ENCODE peak calls at places on chromosomes 1 and 21, in nine cellular contexts. C is cardiac muscle cell; Q is spleen; Z is Karpas-422; X is mesenchymal stem cell; H is endodermal cell; R is HAP-1; O is GM23248; D is CD8-positive, alpha-beta memory T cell. E is an unnamed sample. For H3K4me1, the result is how much of the 10 kb centered on the place peaks cover.

GRCh38 chr21:46154955-46155513 is 345 bp downstream of the FTCD start:
- DNase-seq in Q (no peak), D (no peak), C (no peak), X (no peak), H (peak), R (no peak), Z (no peak), O (no peak), E (no peak)

GRCh38 chr1:175197536-175197935 is 5.0 kb upstream of the KIAA0040 start:
- DNase-seq in D (no peak), Q (no peak), O (peak), C (no peak), Z (peak), H (no peak), X (peak), R (no peak), E (no peak)

GRCh38 chr1:198656500-198656932 is 17.7 kb downstream of the PTPRC start:
- DNase-seq in R (no peak), D (peak), H (no peak), O (no peak), X (no peak), Z (peak), Q (peak), C (no peak), E (no peak)

GRCh38 chr1:47765236-47765635 is 231.9 kb downstream of the TRABD2B start:
- DNase-seq in Q (peak), X (no peak), O (no peak), D (no peak), C (no peak), H (peak), R (no peak), Z (no peak), E (no peak)

GRCh38 chr21:45634511-45635183 is 8.9 kb upstream of the PCBP3 start:
- DNase-seq in Z (no peak), C (no peak), R (no peak), Q (no peak), X (no peak), H (no peak), D (no peak), O (peak), E (no peak)

GRCh38 chr1:22320703-22321344 is 130.8 kb upstream of the ZBTB40 start:
- DNase-seq in D (no peak), C (no peak), H (no peak), X (no peak), Z (no peak), O (no peak), R (no peak), Q (peak), E (no peak)

GRCh38 chr1:210653771-210654170 is 325.1 kb downstream of the HHAT start:
- DNase-seq in C (no peak), O (no peak), Q (no peak), Z (peak), D (no peak), H (no peak), R (no peak), X (no peak), E (no peak)

GRCh38 chr1:240093120-240093961 is 1.7 kb downstream of the FMN2 start:
- DNase-seq in O (peak), Q (no peak), Z (no peak), C (peak), D (no peak), X (peak), H (peak), R (peak), E (no peak)

GRCh38 chr1:3858231-3858981 is 1.1 kb downstream of the DFFB start:
- DNase-seq in D (no peak), R (peak), C (peak), X (peak), O (peak), Q (peak), H (peak), Z (peak), E (no peak)

GRCh38 chr1:110144366-110144765 is 5.9 kb upstream of the SLC6A17 start:
- DNase-seq in D (no peak), R (no peak), X (no peak), C (no peak), Q (peak), H (no peak), Z (no peak), O (no peak), E (no peak)

GRCh38 chr1:209335090-209335692 is 248.3 kb upstream of the CAMK1G start:
- DNase-seq in D (no peak), O (peak), R (peak), C (peak), Q (no peak), X (peak), H (peak), Z (peak), E (peak)

GRCh38 chr1:92259350-92259749 is 39.4 kb downstream of the GLMN start:
- DNase-seq in Z (no peak), Q (no peak), D (no peak), H (no peak), C (no peak), R (no peak), O (peak), X (no peak), E (no peak)

GRCh38 chr1:76294470-76295194 is 220.1 kb downstream of the ST6GALNAC3 start:
- DNase-seq in Q (no peak), D (no peak), O (no peak), X (no peak), C (no peak), H (no peak), R (no peak), Z (peak), E (no peak)

GRCh38 chr1:111600886-111601386 is 18.7 kb upstream of the RAP1A start:
- DNase-seq in Q (no peak), Z (no peak), C (no peak), D (no peak), H (no peak), X (no peak), R (no peak), O (no peak), E (no peak)
- H3K4me1 ChIP-seq in Q (half or more), Z (under half), C (under half), D (half or more), H (under half), X (under half), R (under half), O (under half), E (under half)

GRCh38 chr1:43531906-43532584 is 1.4 kb downstream of the PTPRF start:
- DNase-seq in Z (no peak), O (peak), C (no peak), X (no peak), D (no peak), Q (no peak), H (peak), R (peak), E (no peak)

GRCh38 chr1:43533615-43534014 is 2.9 kb downstream of the PTPRF start:
- DNase-seq in X (no peak), Q (no peak), D (no peak), Z (no peak), O (no peak), H (no peak), C (no peak), R (no peak), E (no peak)

GRCh38 chr1:43534256-43534655 is 3.6 kb downstream of the PTPRF start:
- DNase-seq in C (no peak), H (no peak), Z (no peak), Q (peak), X (no peak), O (no peak), D (no peak), R (no peak), E (no peak)

GRCh38 chr1:43531453-43531905 is 796 bp downstream of the PTPRF start:
- DNase-seq in Z (no peak), C (peak), H (peak), O (peak), X (peak), Q (no peak), D (no peak), R (peak), E (no peak)

DNA sequence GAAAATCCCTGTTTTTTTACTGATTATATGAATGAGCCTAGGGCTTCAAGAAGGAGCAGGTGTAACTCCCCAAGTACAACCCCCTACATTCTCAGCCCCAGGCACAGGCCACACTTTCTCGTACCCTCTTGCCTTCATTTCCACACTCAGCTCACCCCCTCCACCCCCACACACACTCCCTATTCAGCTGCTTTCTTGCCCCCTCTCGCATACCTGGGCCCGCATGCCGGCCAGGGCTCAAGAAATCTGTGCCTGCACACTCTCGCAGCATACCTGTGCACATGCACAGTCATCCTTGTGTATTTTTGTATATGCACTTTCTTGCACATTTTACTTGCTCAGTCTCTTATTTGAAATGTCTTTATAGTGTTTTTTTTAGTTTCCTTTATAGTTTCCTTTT is 2.0 kb downstream of the PTPRF start:
- DNase-seq in Z (no peak), H (no peak), O (no peak), D (no peak), X (no peak), Q (peak), C (no peak), R (no peak), E (no peak)
- H3K4me3 ChIP-seq in Z (no peak), H (peak), O (no peak), D (no peak), X (no peak), Q (no peak), C (no peak), R (peak), E (no peak)

DNA sequence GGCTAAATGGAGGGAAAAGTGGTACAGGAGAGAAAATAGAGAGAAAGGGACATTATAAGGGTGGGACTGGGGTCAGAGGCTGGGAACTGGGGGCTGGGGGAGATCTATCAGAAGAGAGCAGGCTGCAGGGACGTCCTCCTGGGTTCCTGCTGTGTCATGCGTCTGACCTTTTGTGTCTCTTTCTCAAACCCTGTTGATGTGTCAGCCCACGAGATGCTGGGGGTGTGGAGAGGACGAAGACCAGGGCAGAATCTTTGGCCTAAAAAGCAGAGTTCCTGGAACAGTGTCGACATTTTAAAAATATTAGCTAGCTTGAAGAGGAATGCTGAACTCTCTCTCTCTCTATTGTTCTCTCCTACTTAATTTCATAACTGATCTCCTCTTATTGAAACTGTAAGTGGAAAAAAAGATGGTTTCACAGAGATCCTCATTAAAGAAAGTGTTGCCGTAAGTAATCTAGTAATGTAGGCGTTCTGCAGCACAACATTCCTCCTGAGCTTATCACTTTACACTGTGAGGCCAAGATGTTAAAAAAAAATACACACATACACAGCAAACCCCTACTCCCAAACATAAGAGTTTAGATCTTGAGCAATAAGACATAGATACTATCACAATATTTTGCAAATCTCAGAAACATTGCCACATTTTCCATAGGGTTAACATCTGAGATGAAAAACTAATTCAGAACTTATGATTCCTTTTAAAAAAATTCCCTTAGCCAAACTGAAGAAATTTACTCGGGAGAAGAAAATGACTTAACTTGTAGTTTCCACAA is 52.6 kb downstream of the RUNX1 start:
- DNase-seq in X (peak), H (no peak), O (peak), C (no peak), Q (no peak), R (no peak), D (no peak), Z (no peak), E (no peak)
- H3K4me1 ChIP-seq in X (under half), H (under half), O (half or more), C (under half), Q (half or more), R (under half), D (half or more), Z (under half), E (under half)

GRCh38 chr1:28813931-28814465 is 2.0 kb downstream of the OPRD1 start:
- DNase-seq in R (no peak), X (no peak), O (no peak), Z (no peak), C (no peak), Q (no peak), D (no peak), H (no peak), E (no peak)

GRCh38 chr1:28811766-28812668 is at the start of gene OPRD1:
- DNase-seq in Q (no peak), H (peak), X (no peak), D (no peak), R (no peak), Z (no peak), O (peak), C (peak), E (no peak)

GRCh38 chr1:28815533-28815932 is 3.6 kb downstream of the OPRD1 start:
- DNase-seq in O (no peak), C (peak), R (no peak), D (no peak), Q (no peak), H (no peak), X (no peak), Z (no peak), E (no peak)

GRCh38 chr1:28811369-28811765 is 603 bp upstream of the OPRD1 start:
- DNase-seq in Q (no peak), C (no peak), D (no peak), O (no peak), Z (no peak), R (no peak), X (no peak), H (no peak), E (no peak)

GRCh38 chr1:28812669-28813468 is 899 bp downstream of the OPRD1 start:
- DNase-seq in R (no peak), D (no peak), Z (no peak), X (no peak), C (no peak), H (no peak), Q (no peak), O (no peak), E (no peak)
- H3K4me3 ChIP-seq in R (no peak), D (no peak), Z (no peak), X (no peak), C (peak), H (no peak), Q (no peak), O (no peak), E (peak)

DNA sequence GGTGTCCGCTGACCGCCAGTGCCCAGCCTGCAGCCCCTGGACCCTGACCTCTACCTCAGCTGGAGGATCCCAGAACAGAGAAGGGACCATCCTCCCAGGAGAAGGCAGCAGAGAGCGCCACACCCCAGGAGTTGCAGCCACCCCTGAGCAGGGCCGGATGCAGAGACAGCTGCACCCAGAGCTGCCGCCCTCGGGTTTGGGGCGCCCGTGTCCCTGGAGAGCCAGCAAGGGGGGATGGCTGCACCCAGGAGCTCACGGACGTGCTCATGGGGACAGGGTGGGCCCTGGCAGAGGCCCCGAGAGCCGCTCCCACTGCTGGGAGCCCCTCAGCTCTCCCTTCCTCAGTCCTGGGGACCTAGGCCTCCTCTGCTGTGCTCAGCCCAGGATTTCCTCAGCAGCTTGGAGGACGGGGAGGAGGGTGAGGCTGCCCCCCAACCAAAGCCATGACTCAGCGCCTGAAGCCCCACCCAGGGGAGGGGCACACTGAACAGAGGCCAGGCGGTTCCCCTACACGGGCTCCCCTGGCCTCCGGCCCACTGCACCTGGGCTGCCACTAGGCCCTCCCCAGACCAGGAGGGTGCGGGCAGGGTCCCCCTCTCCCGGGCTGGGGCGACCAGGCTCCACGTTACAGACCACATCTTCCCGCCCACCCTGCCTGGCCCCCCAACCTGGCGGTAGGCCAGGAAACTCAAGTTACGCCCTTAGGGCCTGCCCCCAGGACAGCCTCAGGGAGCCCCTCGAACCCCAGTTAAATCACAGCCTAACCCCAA is 2.2 kb downstream of the ACAP3 start:
- DNase-seq in R (peak), O (peak), C (no peak), X (peak), D (peak), Q (peak), Z (peak), H (no peak), E (no peak)
- H3K4me1 ChIP-seq in R (under half), O (under half), C (under half), X (half or more), D (under half), Q (half or more), Z (under half), H (under half), E (under half)